ENCODE peak calls at places on chromosomes 1 and 21, in seven cellular contexts. Z, A, B, N, G, P and V are unnamed samples.

GRCh38 chr21:44710756-44711326 is 531 bp downstream of the TSPEAR start:
- DNase-seq in Z (peak; percentile 30), A (peak; percentile 27), B (peak; percentile 59), N (no peak), G (no peak), P (peak; percentile 95), V (peak; percentile 75)

GRCh38 chr1:185154912-185155513 is 1.7 kb downstream of the TRMT1L start:
- DNase-seq in Z (peak; percentile 3), A (no peak), B (no peak), N (peak; percentile 80), G (peak; percentile 3), P (no peak), V (no peak)

GRCh38 chr1:94806451-94806861 is 13.7 kb upstream of the SLC44A3 start:
- DNase-seq in Z (no peak), A (no peak), B (no peak), N (peak; percentile 58), G (peak; percentile 69), P (no peak), V (no peak)

GRCh38 chr1:164953815-164954214 is 394.8 kb downstream of the PBX1 start:
- DNase-seq in Z (no peak), A (no peak), B (no peak), N (no peak), G (no peak), P (no peak), V (peak; percentile 48)

GRCh38 chr1:39926820-39927219 is 25.1 kb upstream of the MYCL start:
- DNase-seq in Z (no peak), A (peak; percentile 7), B (no peak), N (no peak), G (no peak), P (peak; percentile 99), V (no peak)

GRCh38 chr21:45129231-45129923 is 55.0 kb downstream of the ADARB1 start:
- DNase-seq in Z (no peak), A (no peak), B (peak; percentile 85), N (peak; percentile 63), G (peak; percentile 42), P (no peak), V (no peak)

GRCh38 chr1:44059181-44059661 is 28.0 kb upstream of the SLC6A9 start:
- DNase-seq in Z (no peak), A (no peak), B (no peak), N (peak; percentile 24), G (no peak), P (no peak), V (no peak)

GRCh38 chr1:113133038-113133437 is 60.0 kb downstream of the LRIG2 start:
- DNase-seq in Z (no peak), A (no peak), B (no peak), N (no peak), G (no peak), P (no peak), V (no peak)